ENCODE peak calls at places on chromosomes 5 and 9, in five cellular contexts. One of them, this sample, is unnamed.

GRCh38 chr5:180803181-180804128 is 849 bp upstream of the MGAT1 start:
- DNase-seq in heart right ventricle: peak
- DNase-seq in left ventricle myocardium inferior: peak
- DNase-seq in SJSA1: no peak
- DNase-seq in SK-N-MC: no peak
- DNase-seq in this sample: no peak

GRCh38 chr5:97618721-97619120 is 435.7 kb upstream of the RIOK2 start:
- DNase-seq in heart right ventricle: no peak
- DNase-seq in left ventricle myocardium inferior: no peak
- DNase-seq in SJSA1: no peak
- DNase-seq in SK-N-MC: no peak
- DNase-seq in this sample: no peak

GRCh38 chr5:18465833-18466681 is 831.8 kb downstream of the TAF11L14 start:
- DNase-seq in heart right ventricle: no peak
- DNase-seq in left ventricle myocardium inferior: no peak
- DNase-seq in SJSA1: peak
- DNase-seq in SK-N-MC: no peak
- DNase-seq in this sample: peak

GRCh38 chr5:176812269-176813259 is 2.2 kb downstream of the UNC5A start:
- DNase-seq in heart right ventricle: no peak
- DNase-seq in left ventricle myocardium inferior: no peak
- DNase-seq in SJSA1: peak
- DNase-seq in SK-N-MC: no peak
- DNase-seq in this sample: no peak

GRCh38 chr5:2103940-2104339 is 221.2 kb upstream of the IRX4 start:
- DNase-seq in heart right ventricle: no peak
- DNase-seq in left ventricle myocardium inferior: no peak
- DNase-seq in SJSA1: no peak
- DNase-seq in SK-N-MC: no peak
- DNase-seq in this sample: no peak

GRCh38 chr5:98928802-98929122 is at the start of gene CHD1:
- DNase-seq in heart right ventricle: peak
- DNase-seq in left ventricle myocardium inferior: peak
- DNase-seq in SJSA1: peak
- DNase-seq in SK-N-MC: peak
- DNase-seq in this sample: peak

GRCh38 chr5:24110019-24110615 is 534.7 kb downstream of the CDH10 start:
- DNase-seq in heart right ventricle: no peak
- DNase-seq in left ventricle myocardium inferior: no peak
- DNase-seq in SJSA1: no peak
- DNase-seq in SK-N-MC: peak
- DNase-seq in this sample: no peak

GRCh38 chr9:123284658-123285057 is 16.3 kb upstream of the STRBP start:
- DNase-seq in heart right ventricle: no peak
- DNase-seq in left ventricle myocardium inferior: no peak
- DNase-seq in SJSA1: no peak
- DNase-seq in SK-N-MC: no peak
- DNase-seq in this sample: no peak

GRCh38 chr5:178519155-178519554 is 71.0 kb downstream of the COL23A1 start:
- DNase-seq in heart right ventricle: no peak
- DNase-seq in left ventricle myocardium inferior: no peak
- DNase-seq in SJSA1: no peak
- DNase-seq in SK-N-MC: no peak
- DNase-seq in this sample: no peak

GRCh38 chr5:14066326-14066725 is 76.8 kb upstream of the TRIO start:
- DNase-seq in heart right ventricle: no peak
- DNase-seq in left ventricle myocardium inferior: no peak
- DNase-seq in SJSA1: no peak
- DNase-seq in SK-N-MC: no peak
- DNase-seq in this sample: no peak

GRCh38 chr5:169875091-169875727 is 105.1 kb downstream of the INSYN2B start:
- DNase-seq in heart right ventricle: no peak
- DNase-seq in left ventricle myocardium inferior: no peak
- DNase-seq in SJSA1: no peak
- DNase-seq in SK-N-MC: no peak
- DNase-seq in this sample: no peak

GRCh38 chr9:134174526-134175290 is 10.3 kb upstream of the RNU6ATAC start:
- DNase-seq in heart right ventricle: no peak
- DNase-seq in left ventricle myocardium inferior: no peak
- DNase-seq in SJSA1: no peak
- DNase-seq in SK-N-MC: no peak
- DNase-seq in this sample: no peak

GRCh38 chr5:149632311-149633251 is 51.3 kb downstream of the ARHGEF37 start:
- DNase-seq in heart right ventricle: no peak
- DNase-seq in left ventricle myocardium inferior: no peak
- DNase-seq in SJSA1: peak
- DNase-seq in SK-N-MC: no peak
- DNase-seq in this sample: no peak

GRCh38 chr5:171832775-171833174 is 47.2 kb downstream of the SMIM23 start:
- DNase-seq in heart right ventricle: no peak
- DNase-seq in left ventricle myocardium inferior: no peak
- DNase-seq in SJSA1: no peak
- DNase-seq in SK-N-MC: no peak
- DNase-seq in this sample: no peak

GRCh38 chr9:38042626-38043359 is 26.2 kb downstream of the SHB start:
- DNase-seq in heart right ventricle: no peak
- DNase-seq in left ventricle myocardium inferior: no peak
- DNase-seq in SJSA1: no peak
- DNase-seq in SK-N-MC: no peak
- DNase-seq in this sample: no peak

GRCh38 chr5:150593996-150594395 is 46.5 kb upstream of the SYNPO start:
- DNase-seq in heart right ventricle: no peak
- DNase-seq in left ventricle myocardium inferior: no peak
- DNase-seq in SJSA1: no peak
- DNase-seq in SK-N-MC: no peak
- DNase-seq in this sample: no peak

GRCh38 chr5:125550237-125550636 is 803.8 kb upstream of the ZNF608 start:
- DNase-seq in heart right ventricle: no peak
- DNase-seq in left ventricle myocardium inferior: no peak
- DNase-seq in SJSA1: peak
- DNase-seq in SK-N-MC: no peak
- DNase-seq in this sample: no peak

GRCh38 chr5:68343421-68343826 is 127.9 kb downstream of the PIK3R1 start:
- DNase-seq in heart right ventricle: no peak
- DNase-seq in left ventricle myocardium inferior: peak
- DNase-seq in SJSA1: no peak
- DNase-seq in SK-N-MC: no peak
- DNase-seq in this sample: no peak

GRCh38 chr9:37947987-37948386 is 44.1 kb upstream of the SLC25A51 start:
- DNase-seq in heart right ventricle: no peak
- DNase-seq in left ventricle myocardium inferior: no peak
- DNase-seq in SJSA1: no peak
- DNase-seq in SK-N-MC: no peak
- DNase-seq in this sample: no peak

GRCh38 chr5:43839218-43839617 is 236.2 kb downstream of the NNT start:
- DNase-seq in heart right ventricle: no peak
- DNase-seq in left ventricle myocardium inferior: no peak
- DNase-seq in SJSA1: peak
- DNase-seq in SK-N-MC: no peak
- DNase-seq in this sample: no peak

GRCh38 chr9:93574091-93574899 is 2.1 kb upstream of the PHF2 start:
- DNase-seq in heart right ventricle: no peak
- DNase-seq in left ventricle myocardium inferior: no peak
- DNase-seq in SJSA1: no peak
- DNase-seq in SK-N-MC: no peak
- DNase-seq in this sample: no peak

GRCh38 chr5:135813758-135814157 is 20.7 kb upstream of the SLC25A48 start:
- DNase-seq in heart right ventricle: no peak
- DNase-seq in left ventricle myocardium inferior: no peak
- DNase-seq in SJSA1: no peak
- DNase-seq in SK-N-MC: no peak
- DNase-seq in this sample: no peak

GRCh38 chr9:35653611-35654010 is 2.9 kb upstream of the SIT1 start:
- DNase-seq in heart right ventricle: no peak
- DNase-seq in left ventricle myocardium inferior: no peak
- DNase-seq in SJSA1: no peak
- DNase-seq in SK-N-MC: no peak
- DNase-seq in this sample: no peak

GRCh38 chr9:35649431-35650340 is 1.0 kb downstream of the SIT1 start:
- DNase-seq in heart right ventricle: no peak
- DNase-seq in left ventricle myocardium inferior: no peak
- DNase-seq in SJSA1: no peak
- DNase-seq in SK-N-MC: no peak
- DNase-seq in this sample: no peak

GRCh38 chr9:35651964-35652828 is 1.5 kb upstream of the SIT1 start:
- DNase-seq in heart right ventricle: no peak
- DNase-seq in left ventricle myocardium inferior: no peak
- DNase-seq in SJSA1: no peak
- DNase-seq in SK-N-MC: no peak
- DNase-seq in this sample: no peak

GRCh38 chr9:35652829-35653209 is 2.1 kb upstream of the SIT1 start:
- DNase-seq in heart right ventricle: no peak
- DNase-seq in left ventricle myocardium inferior: no peak
- DNase-seq in SJSA1: no peak
- DNase-seq in SK-N-MC: no peak
- DNase-seq in this sample: no peak

DNA sequence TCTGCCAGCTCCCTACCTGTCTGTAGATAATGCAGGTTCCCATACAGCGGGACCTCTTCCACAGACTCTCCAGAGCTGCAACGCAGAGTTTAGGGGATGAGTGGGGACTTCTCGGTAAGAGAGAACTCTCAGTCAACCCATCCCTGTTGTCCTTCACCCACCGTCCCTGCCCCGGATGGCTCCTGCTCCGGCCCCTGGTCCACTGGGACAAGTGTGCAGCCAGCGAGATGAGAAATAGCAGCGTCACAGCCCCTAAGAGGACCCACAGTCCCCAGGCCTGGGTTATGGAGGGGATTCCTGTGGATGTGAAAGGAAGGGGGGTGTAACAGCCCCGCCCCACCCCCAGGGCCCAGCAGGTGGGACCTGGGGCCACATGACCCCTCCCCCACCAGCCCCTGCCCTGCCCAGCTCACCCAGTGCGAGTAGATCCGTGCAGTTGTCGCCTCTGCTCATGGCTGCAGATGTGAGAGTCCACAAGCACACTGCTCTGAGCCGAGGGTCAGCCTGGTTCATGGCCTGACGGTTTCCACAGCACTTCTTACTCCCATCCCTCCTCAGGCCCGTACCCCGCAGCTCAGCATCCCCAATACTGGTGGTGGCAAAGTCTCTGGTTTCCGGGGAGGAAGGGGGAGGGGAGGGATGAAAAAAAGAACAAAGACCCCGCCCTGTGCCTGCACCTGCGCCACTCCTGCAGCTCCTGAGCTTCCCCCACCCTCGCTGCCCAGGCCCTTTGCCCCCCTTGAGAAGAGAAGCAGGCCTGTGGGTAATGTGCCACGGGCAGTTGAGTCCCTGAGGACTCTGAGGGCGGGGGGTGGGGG is at the start of gene SIT1:
- DNase-seq in heart right ventricle: no peak
- DNase-seq in left ventricle myocardium inferior: no peak
- DNase-seq in SJSA1: no peak
- DNase-seq in SK-N-MC: no peak
- DNase-seq in this sample: no peak
- H3K27ac ChIP-seq in heart right ventricle: peak
- H3K27ac ChIP-seq in left ventricle myocardium inferior: no peak
- H3K27ac ChIP-seq in SJSA1: no peak
- H3K27ac ChIP-seq in SK-N-MC: no peak
- H3K27ac ChIP-seq in this sample: no peak

DNA sequence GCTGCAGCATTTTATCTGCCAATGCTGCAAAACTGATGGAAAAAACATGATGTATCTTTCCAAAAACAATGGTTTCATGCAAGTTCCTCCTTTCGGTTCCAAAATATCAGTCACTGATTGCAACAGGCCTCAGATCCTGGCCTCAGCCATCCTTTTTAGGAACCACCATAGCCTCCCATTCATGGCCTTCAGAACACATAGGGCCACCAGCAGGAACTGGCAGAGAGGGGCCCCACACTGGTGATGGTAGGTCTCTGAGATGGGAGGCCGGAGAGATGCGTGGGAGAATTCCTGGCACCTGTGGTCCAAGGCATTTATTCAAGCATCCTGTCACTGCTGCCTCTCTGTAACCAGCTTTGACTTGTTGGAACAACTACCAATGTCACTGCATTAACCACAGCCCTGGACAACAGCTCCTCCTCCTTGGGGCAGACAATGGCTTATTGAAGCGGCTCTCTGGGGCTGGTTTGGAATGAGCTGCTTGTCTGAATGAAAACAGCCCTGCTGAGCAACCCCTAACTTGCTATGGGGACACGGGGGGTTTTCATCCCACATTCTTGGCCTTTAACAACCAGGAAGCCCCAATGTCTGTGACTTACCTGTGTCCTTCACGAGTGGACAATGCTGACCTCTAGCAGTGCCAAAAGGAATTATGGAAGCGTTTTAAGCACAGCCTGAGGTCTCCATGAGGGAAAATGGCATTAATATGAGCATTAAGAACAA is 108.1 kb downstream of the LHFPL2 start:
- DNase-seq in heart right ventricle: no peak
- DNase-seq in left ventricle myocardium inferior: no peak
- DNase-seq in SJSA1: peak
- DNase-seq in SK-N-MC: no peak
- DNase-seq in this sample: peak
- H3K27ac ChIP-seq in heart right ventricle: peak
- H3K27ac ChIP-seq in left ventricle myocardium inferior: peak
- H3K27ac ChIP-seq in SJSA1: peak
- H3K27ac ChIP-seq in SK-N-MC: no peak
- H3K27ac ChIP-seq in this sample: peak

GRCh38 chr9:127915801-127916664 is 808 bp downstream of the ST6GALNAC4 start:
- DNase-seq in heart right ventricle: no peak
- DNase-seq in left ventricle myocardium inferior: no peak
- DNase-seq in SJSA1: no peak
- DNase-seq in SK-N-MC: no peak
- DNase-seq in this sample: no peak
- H3K27ac ChIP-seq in heart right ventricle: peak
- H3K27ac ChIP-seq in left ventricle myocardium inferior: peak
- H3K27ac ChIP-seq in SJSA1: no peak
- H3K27ac ChIP-seq in SK-N-MC: no peak
- H3K27ac ChIP-seq in this sample: peak

GRCh38 chr5:141835928-141836667 is 42.1 kb downstream of the PCDH1 start:
- DNase-seq in heart right ventricle: peak
- DNase-seq in left ventricle myocardium inferior: peak
- DNase-seq in SJSA1: no peak
- DNase-seq in SK-N-MC: no peak
- DNase-seq in this sample: no peak

GRCh38 chr5:141832131-141832530 is 46.1 kb downstream of the PCDH1 start:
- DNase-seq in heart right ventricle: no peak
- DNase-seq in left ventricle myocardium inferior: no peak
- DNase-seq in SJSA1: no peak
- DNase-seq in SK-N-MC: no peak
- DNase-seq in this sample: no peak

GRCh38 chr5:141838326-141839014 is 39.7 kb downstream of the PCDH1 start:
- DNase-seq in heart right ventricle: no peak
- DNase-seq in left ventricle myocardium inferior: no peak
- DNase-seq in SJSA1: no peak
- DNase-seq in SK-N-MC: no peak
- DNase-seq in this sample: no peak

GRCh38 chr5:141839015-141839513 is 39.1 kb downstream of the PCDH1 start:
- DNase-seq in heart right ventricle: no peak
- DNase-seq in left ventricle myocardium inferior: no peak
- DNase-seq in SJSA1: no peak
- DNase-seq in SK-N-MC: no peak
- DNase-seq in this sample: no peak

DNA sequence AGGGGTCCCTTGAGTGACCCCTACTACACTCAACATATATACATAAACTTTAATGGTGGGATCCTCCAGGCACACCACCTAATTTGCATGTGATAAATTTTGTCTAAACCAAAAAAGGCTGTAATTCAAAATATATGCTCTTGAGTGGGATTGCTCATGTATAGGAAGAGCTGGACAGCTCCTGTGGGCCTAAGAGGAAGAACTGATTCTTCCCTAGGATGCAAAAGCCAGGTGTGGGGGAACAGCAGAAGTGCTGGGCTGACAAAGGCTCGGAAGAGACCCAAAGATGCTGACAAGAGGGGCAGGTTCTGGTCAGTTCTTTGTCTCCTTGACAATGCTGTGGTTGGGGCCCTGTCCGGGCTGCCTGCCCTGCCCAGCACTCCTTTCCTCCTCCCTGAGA is 43.9 kb downstream of the PCDH1 start:
- DNase-seq in heart right ventricle: no peak
- DNase-seq in left ventricle myocardium inferior: no peak
- DNase-seq in SJSA1: no peak
- DNase-seq in SK-N-MC: no peak
- DNase-seq in this sample: no peak
- H3K27ac ChIP-seq in heart right ventricle: peak
- H3K27ac ChIP-seq in left ventricle myocardium inferior: peak
- H3K27ac ChIP-seq in SJSA1: no peak
- H3K27ac ChIP-seq in SK-N-MC: no peak
- H3K27ac ChIP-seq in this sample: no peak